ENCODE peak calls at places on chromosomes 16 and 17, in seven cellular contexts. X is K562, G is SK-N-SH, D is H1, F is HCT116, T is GM12878, V is HepG2. H is an unnamed sample.

GRCh38 chr16:52727878-52728277 is 180.9 kb upstream of the TOX3 start:
- DNase-seq in X (no peak), G (no peak), D (no peak), F (no peak), T (no peak), V (no peak), H (no peak)

GRCh38 chr16:79599256-79599836 is 1.2 kb downstream of the MAF start:
- DNase-seq in X (no peak), G (peak), D (peak), F (no peak), T (no peak), V (no peak), H (peak)

GRCh38 chr17:35740997-35741931 is 9.8 kb downstream of the RASL10B start:
- DNase-seq in X (peak), G (peak), D (peak), F (no peak), T (no peak), V (no peak), H (no peak)

GRCh38 chr17:63490858-63491400 is 14.1 kb downstream of the ACE start:
- DNase-seq in X (no peak), G (no peak), D (no peak), F (no peak), T (no peak), V (no peak), H (no peak)

GRCh38 chr16:75965504-75966374 is 239.4 kb upstream of the CPHXL start:
- DNase-seq in X (no peak), G (no peak), D (no peak), F (no peak), T (no peak), V (peak), H (no peak)

GRCh38 chr16:20301840-20302239 is 25.5 kb downstream of the GP2 start:
- DNase-seq in X (no peak), G (no peak), D (no peak), F (no peak), T (no peak), V (no peak), H (no peak)

GRCh38 chr17:70144260-70144846 is 25.0 kb upstream of the KCNJ2 start:
- DNase-seq in X (peak), G (peak), D (no peak), F (peak), T (no peak), V (peak), H (peak)

GRCh38 chr17:19520641-19521040 is 13.0 kb upstream of the SLC47A1 start:
- DNase-seq in X (no peak), G (no peak), D (no peak), F (no peak), T (no peak), V (no peak), H (no peak)

GRCh38 chr17:12644623-12645022 is 21.1 kb upstream of the MYOCD start:
- DNase-seq in X (no peak), G (no peak), D (no peak), F (no peak), T (no peak), V (no peak), H (no peak)

DNA sequence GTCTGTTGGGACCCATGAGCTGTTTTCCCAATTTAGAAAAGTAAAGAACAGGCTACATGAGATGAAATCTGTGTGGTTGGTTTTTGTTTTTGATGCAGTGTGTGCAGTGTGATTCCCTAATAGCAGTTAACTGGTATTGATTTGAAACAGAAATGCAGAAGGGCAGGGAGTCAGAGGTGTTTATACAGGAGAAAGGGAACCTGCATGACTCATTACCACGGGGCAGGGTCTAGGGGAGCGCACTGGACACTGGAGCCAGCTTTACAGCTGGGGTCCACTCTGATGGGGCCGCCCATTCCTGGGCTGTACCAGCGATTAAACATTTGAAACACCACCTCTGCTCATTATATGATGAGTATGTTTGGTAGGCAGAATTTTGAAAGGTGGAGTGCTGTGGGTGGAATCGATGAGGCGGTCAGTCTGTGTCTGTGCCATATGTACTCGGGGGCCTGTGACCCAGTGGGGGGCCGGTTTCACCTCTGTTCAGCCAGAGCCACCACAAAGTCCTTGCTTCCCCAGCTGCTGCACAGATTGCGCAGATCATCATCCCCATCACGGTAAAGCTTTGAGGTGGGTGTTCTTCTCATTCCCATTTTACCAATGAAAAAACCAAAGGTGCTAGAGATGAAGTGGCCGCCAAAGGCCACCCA is 142.5 kb downstream of the CMIP start:
- DNase-seq in X (no peak), G (no peak), D (no peak), F (no peak), T (no peak), V (no peak), H (no peak)
- TF ChIP-seq JUND in X (no peak), G (no peak), D (no peak), F (no peak), T (no peak), V (no peak), H (no peak)

DNA sequence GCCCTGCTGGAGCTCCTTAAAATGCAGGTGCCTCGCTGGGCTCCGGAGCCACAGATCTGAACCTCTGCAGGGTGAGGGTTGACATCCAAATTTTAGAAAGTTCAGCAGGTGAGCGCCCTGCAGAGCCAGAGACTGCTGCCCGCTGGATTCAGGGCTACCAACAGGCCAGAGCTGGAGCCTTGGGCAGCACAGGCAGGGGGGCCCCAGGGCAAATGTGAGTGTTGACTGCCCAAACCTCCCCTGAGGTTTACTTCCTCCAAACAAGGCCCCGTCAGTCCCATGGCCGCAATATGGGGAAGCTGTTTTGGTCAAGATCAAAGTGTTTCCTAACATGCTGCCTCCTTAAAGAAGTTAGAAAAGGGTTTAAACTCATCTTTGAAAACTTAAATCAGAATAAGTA is 28.0 kb downstream of the ZDHHC7 start:
- DNase-seq in X (no peak), G (no peak), D (no peak), F (no peak), T (no peak), V (no peak), H (no peak)
- TF ChIP-seq JUND in X (no peak), G (no peak), D (no peak), F (no peak), T (no peak), V (no peak), H (no peak)

DNA sequence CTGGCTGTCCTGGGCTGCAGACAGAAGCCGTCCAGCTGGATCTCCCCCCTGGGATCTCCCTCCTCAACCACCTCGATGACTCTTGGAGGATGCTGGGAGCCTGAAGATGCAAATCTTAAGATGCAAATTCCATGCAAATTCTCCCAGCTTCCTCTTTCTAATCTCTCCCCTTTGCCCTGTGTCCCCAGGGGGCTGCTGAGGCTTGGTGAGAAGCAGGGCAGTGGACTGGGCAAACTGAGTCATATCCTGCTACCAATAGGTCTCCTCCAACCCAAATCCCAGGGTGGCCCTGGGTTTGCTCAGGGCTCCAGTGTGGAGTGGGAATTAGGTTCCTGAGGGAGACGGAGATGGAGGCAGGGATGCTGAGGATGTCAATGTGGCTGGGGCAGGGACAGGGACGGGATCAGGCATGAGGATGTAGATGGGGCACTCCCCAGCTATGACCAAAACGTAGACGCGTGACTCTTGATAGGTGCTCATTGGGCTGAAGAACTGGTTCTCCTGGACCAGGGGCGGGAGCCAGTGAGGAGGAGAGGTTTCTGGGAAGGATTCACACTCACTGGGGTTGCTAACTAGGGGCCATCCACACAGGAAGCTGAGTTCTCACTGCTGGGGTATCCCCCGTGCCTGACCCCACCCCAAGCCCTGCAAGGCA is 3.6 kb upstream of the ALOX12B start:
- DNase-seq in X (no peak), G (no peak), D (no peak), F (no peak), T (peak), V (no peak), H (no peak)
- TF ChIP-seq JUND in X (no peak), G (no peak), D (no peak), F (no peak), T (no peak), V (no peak), H (no peak)

GRCh38 chr17:50469005-50469605 is 425 bp upstream of the CHAD start:
- DNase-seq in X (no peak), G (peak), D (no peak), F (no peak), T (no peak), V (no peak), H (no peak)

GRCh38 chr17:50471009-50471905 is 2.6 kb upstream of the CHAD start:
- DNase-seq in X (no peak), G (no peak), D (no peak), F (no peak), T (no peak), V (no peak), H (no peak)

GRCh38 chr17:50472286-50472685 is 3.6 kb upstream of the CHAD start:
- DNase-seq in X (no peak), G (no peak), D (no peak), F (no peak), T (no peak), V (no peak), H (no peak)

GRCh38 chr17:50469671-50470305 is 1.1 kb upstream of the CHAD start:
- DNase-seq in X (no peak), G (peak), D (no peak), F (no peak), T (no peak), V (no peak), H (no peak)

DNA sequence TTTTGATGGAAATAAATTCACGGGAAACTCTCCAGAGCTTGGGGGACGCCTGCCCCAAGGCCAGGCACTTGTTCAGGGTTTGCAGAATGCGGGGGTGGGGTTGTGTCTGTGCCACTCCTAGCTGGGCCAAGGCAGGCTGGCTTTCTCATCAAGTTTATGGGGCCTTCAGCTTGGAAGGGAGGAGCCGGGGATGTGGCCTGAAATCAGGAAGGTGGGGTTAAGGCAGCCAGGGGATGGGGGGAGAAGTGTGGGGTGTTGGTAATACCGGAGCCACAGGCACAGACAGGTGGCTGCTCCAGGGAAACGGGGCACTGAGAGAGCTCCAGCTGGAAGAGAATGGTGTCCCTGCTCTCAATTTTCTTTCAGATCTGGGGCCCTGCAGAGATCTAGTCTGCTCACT is 1.8 kb upstream of the CHAD start:
- DNase-seq in X (no peak), G (no peak), D (no peak), F (no peak), T (no peak), V (no peak), H (no peak)
- TF ChIP-seq JUND in X (no peak), G (no peak), D (no peak), F (no peak), T (no peak), V (no peak), H (no peak)

GRCh38 chr16:8355714-8356113 is 234.6 kb downstream of the TMEM114 start:
- DNase-seq in X (no peak), G (peak), D (no peak), F (no peak), T (no peak), V (no peak), H (no peak)
- TF ChIP-seq JUND in X (no peak), G (no peak), D (no peak), F (no peak), T (no peak), V (no peak), H (no peak)

GRCh38 chr17:976316-976715 is 3.3 kb downstream of the NXN start:
- DNase-seq in X (no peak), G (no peak), D (no peak), F (no peak), T (no peak), V (no peak), H (no peak)

GRCh38 chr17:977163-977562 is 2.4 kb downstream of the NXN start:
- DNase-seq in X (no peak), G (no peak), D (no peak), F (no peak), T (no peak), V (no peak), H (no peak)

GRCh38 chr17:978110-979093 is 1.2 kb downstream of the NXN start:
- DNase-seq in X (no peak), G (peak), D (peak), F (no peak), T (no peak), V (no peak), H (no peak)

GRCh38 chr17:973053-973452 is 6.5 kb downstream of the NXN start:
- DNase-seq in X (no peak), G (no peak), D (no peak), F (peak), T (no peak), V (no peak), H (peak)

GRCh38 chr17:975321-975982 is 4.1 kb downstream of the NXN start:
- DNase-seq in X (no peak), G (peak), D (no peak), F (no peak), T (no peak), V (no peak), H (no peak)
- TF ChIP-seq JUND in X (no peak), G (no peak), D (no peak), F (no peak), T (no peak), V (no peak), H (no peak)

DNA sequence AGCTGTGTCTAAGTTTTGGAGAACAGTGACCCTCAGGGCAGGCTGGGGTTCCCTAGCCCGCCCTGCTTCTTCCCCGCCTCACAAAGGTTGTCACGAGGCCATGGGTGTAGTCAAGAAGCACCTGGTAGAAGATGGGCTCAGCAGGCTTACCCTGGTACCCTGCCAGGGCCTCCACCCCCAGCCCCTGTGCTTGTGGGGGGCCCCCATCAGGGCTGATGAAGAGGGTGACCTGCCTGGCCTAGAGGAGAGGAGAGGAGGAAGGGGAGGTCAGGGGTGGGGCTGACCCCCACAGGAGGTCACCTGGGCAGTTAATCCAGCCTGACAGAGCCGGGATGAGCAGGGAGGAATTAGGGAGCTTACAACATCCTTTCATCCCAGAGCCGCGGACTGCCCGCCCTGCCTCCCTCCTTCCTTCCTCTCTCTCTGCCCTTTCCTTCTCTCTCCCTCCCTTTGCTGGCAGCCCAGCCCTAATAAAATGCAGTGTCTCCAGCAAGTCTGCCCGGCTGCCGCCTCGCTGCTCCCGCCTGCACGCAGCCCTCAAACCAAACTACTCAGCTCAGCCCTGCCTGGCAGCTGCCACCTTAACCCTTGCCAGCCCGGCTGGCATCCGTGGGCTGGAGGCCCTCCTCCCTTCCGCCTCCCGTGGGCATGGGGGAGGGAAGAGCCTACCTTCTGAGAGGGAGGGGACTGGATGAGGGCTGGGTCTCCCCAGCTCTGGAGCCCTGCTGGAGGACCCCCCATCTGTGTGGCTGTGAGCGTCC is 7.2 kb downstream of the DLX3 start:
- DNase-seq in X (no peak), G (peak), D (peak), F (no peak), T (no peak), V (no peak), H (peak)
- TF ChIP-seq JUND in X (no peak), G (no peak), D (no peak), F (no peak), T (no peak), V (no peak), H (no peak)

DNA sequence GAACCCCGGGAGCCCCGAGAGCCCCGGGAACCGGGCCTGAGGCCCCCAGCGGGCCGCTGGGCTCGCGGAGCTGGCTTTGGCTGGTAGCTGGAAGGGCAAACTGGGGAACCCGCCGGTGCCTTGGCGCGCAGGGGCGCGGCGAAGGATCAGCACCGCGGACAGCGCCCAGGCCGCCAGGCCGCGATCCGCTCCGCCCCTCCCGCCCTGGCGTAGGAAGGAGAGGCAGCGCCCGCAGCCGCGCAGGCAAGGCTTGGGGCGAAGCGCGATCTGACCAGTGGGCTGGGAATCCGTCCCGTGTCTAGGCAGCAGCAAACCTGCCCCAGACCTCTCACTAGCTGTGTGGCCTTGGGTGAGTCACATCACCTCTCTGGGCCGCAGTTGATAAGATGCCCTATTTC is 331 bp upstream of the CCDC92B start:
- DNase-seq in X (peak), G (peak), D (peak), F (peak), T (peak), V (peak), H (peak)
- TF ChIP-seq JUND in X (no peak), G (no peak), D (no peak), F (no peak), T (no peak), V (peak), H (no peak)

GRCh38 chr16:80899804-80900592 is 95.6 kb upstream of the CDYL2 start:
- DNase-seq in X (no peak), G (peak), D (peak), F (no peak), T (no peak), V (peak), H (peak)
- TF ChIP-seq JUND in X (no peak), G (peak), D (no peak), F (no peak), T (no peak), V (no peak), H (no peak)